ENCODE peak calls at places on chromosomes 16 and 17, in five cellular contexts. B, K, R, J and V are unnamed samples.

GRCh38 chr17:72253597-72253996 is 132.8 kb downstream of the SOX9 start:
- DNase-seq in B (no peak), K (no peak), R (no peak), J (no peak), V (no peak)

GRCh38 chr17:80677214-80677756 is 132.6 kb downstream of the RPTOR start:
- DNase-seq in B (no peak), K (no peak), R (no peak), J (no peak), V (no peak)

GRCh38 chr17:57124053-57124452 is 39.0 kb downstream of the AKAP1 start:
- DNase-seq in B (no peak), K (no peak), R (no peak), J (no peak), V (no peak)

GRCh38 chr16:30399435-30400186 is 4.4 kb downstream of the ZNF48 start:
- DNase-seq in B (no peak), K (no peak), R (no peak), J (no peak), V (no peak)

GRCh38 chr17:79610151-79610645 is 653 bp downstream of the RBFOX3 start:
- DNase-seq in B (no peak), K (no peak), R (no peak), J (no peak), V (no peak)

GRCh38 chr17:9383828-9384227 is 191.8 kb downstream of the STX8 start:
- DNase-seq in B (no peak), K (no peak), R (no peak), J (no peak), V (no peak)

GRCh38 chr16:4668313-4668960 is 24.9 kb upstream of the NUDT16L1 start:
- DNase-seq in B (no peak), K (no peak), R (no peak), J (no peak), V (no peak)

GRCh38 chr17:32755045-32755805 is 121.7 kb downstream of the MYO1D start:
- DNase-seq in B (no peak), K (peak; percentile 62), R (peak; percentile 34), J (peak; percentile 64), V (peak; percentile 85)

GRCh38 chr17:4520060-4520880 is 21.6 kb downstream of the SPNS2 start:
- DNase-seq in B (no peak), K (no peak), R (no peak), J (no peak), V (no peak)

GRCh38 chr16:70784692-70785317 is 16.2 kb downstream of the VAC14 start:
- DNase-seq in B (no peak), K (no peak), R (no peak), J (no peak), V (no peak)

GRCh38 chr17:37779554-37779953 is 34.7 kb upstream of the HNF1B start:
- DNase-seq in B (no peak), K (peak; percentile 84), R (peak; percentile 27), J (no peak), V (peak; percentile 74)

GRCh38 chr17:70447588-70447987 is 278.3 kb downstream of the KCNJ2 start:
- DNase-seq in B (no peak), K (no peak), R (no peak), J (no peak), V (no peak)

GRCh38 chr17:35747540-35748017 is 5.5 kb downstream of the GAS2L2 start:
- DNase-seq in B (peak; percentile 78), K (peak; percentile 73), R (peak; percentile 37), J (peak; percentile 67), V (peak; percentile 87)

GRCh38 chr16:66248096-66248495 is 118.4 kb upstream of the CDH5 start:
- DNase-seq in B (peak; percentile 87), K (no peak), R (peak; percentile 55), J (peak; percentile 61), V (peak; percentile 31)

GRCh38 chr17:58538801-58539410 is 24.5 kb upstream of the MTMR4 start:
- DNase-seq in B (no peak), K (no peak), R (no peak), J (no peak), V (peak; percentile 68)

GRCh38 chr17:47810200-47810821 is 11.3 kb downstream of the OSBPL7 start:
- DNase-seq in B (no peak), K (peak; percentile 87), R (peak; percentile 40), J (no peak), V (peak; percentile 92)

GRCh38 chr17:49694847-49695697 is 12.7 kb downstream of the SLC35B1 start:
- DNase-seq in B (peak; percentile 75), K (peak; percentile 16), R (no peak), J (peak; percentile 49), V (peak; percentile 39)

DNA sequence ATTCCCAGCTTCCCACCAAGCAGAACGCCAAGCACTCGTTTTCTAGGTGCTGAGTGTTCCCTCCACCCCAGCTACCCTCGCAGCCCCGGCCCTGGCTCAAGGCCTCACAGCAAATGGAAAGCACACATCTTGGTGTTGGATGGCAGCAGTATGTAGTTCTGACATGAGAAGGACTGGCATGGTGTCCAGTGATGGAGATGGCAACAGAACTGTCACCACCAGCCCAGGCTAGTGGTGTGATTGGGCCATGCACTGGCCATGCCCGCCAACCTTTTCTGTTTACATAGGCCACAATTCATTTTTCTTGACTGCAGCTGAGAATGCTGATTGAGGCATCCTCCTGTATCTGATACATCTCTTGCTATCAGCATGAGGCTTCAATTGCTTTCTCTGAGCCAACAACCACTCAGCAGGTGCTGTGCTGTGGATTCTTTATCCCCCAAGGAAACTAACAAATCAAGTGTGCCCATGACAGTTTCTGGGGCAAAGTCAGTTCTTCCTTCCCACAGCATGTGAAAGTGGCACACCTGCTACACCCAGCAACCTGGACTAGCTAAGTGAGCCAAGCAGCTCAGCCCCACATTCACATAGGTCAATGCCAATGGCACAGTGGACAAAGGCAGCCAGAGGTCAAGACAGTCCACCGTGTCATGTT is 3.8 kb downstream of the SLC12A4 start:
- DNase-seq in B (no peak), K (no peak), R (no peak), J (no peak), V (no peak)
- TF ChIP-seq CTCF in B (no peak), K (no peak), R (no peak), J (no peak), V (no peak)

DNA sequence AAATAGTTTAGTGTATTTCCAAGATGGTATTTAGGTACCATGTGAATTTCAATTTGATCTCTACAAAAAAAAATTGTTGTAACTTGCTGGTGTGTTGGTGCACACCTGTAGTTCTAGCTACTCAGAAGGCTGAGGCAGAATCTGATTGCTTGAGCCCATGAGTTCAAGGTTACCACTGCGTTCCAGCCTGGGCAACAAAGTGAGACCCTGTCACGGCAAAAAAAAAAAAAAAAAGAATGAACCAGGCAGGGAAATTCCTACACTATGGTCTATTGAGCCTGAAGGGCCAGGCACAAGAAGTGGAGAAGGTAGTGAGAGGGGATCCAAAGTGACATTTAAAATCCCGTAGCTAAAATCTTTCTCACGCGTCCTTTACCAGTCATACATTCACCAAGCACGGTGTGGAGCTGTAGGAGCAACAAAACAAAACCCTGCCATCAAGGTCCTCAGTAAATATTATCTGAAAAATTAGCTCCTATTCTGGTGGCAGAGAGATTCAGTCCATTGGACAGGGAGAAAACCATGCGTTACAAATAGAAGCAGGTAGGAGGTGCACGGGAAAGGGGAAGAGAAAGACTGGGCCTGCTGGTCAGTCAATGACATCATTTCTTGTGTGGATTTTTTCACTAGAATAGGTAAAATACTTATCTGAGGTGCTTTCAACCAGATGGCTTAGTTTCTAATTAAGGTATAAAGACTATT is 27.3 kb downstream of the TXNDC11 start:
- DNase-seq in B (no peak), K (no peak), R (no peak), J (no peak), V (no peak)
- TF ChIP-seq CTCF in B (no peak), K (no peak), R (no peak), J (no peak), V (no peak)

GRCh38 chr17:29583324-29584248 is 5.9 kb downstream of the GIT1 start:
- DNase-seq in B (peak; percentile 25), K (no peak), R (no peak), J (no peak), V (no peak)

GRCh38 chr17:29587591-29587990 is 1.9 kb downstream of the GIT1 start:
- DNase-seq in B (peak; percentile 16), K (no peak), R (no peak), J (no peak), V (no peak)

GRCh38 chr17:29584452-29585079 is 4.9 kb downstream of the GIT1 start:
- DNase-seq in B (no peak), K (no peak), R (no peak), J (no peak), V (no peak)

GRCh38 chr17:29586676-29587469 is 2.6 kb downstream of the GIT1 start:
- DNase-seq in B (no peak), K (no peak), R (no peak), J (no peak), V (no peak)

GRCh38 chr17:29585080-29585751 is 4.2 kb downstream of the GIT1 start:
- DNase-seq in B (peak; percentile 28), K (no peak), R (no peak), J (no peak), V (peak; percentile 37)
- TF ChIP-seq CTCF in B (no peak), K (peak; percentile 22), R (peak; percentile 46), J (peak; percentile 44), V (peak; percentile 35)

GRCh38 chr17:3035968-3036280 is 27.5 kb downstream of the OR1D5 start:
- DNase-seq in B (no peak), K (no peak), R (no peak), J (no peak), V (no peak)

GRCh38 chr17:3037259-3037658 is 26.1 kb downstream of the OR1D5 start:
- DNase-seq in B (no peak), K (no peak), R (no peak), J (no peak), V (no peak)

GRCh38 chr17:3035256-3035967 is 28.0 kb downstream of the OR1D5 start:
- DNase-seq in B (no peak), K (no peak), R (no peak), J (no peak), V (no peak)

GRCh38 chr17:3038941-3039340 is 24.5 kb downstream of the OR1D5 start:
- DNase-seq in B (no peak), K (no peak), R (no peak), J (no peak), V (no peak)

GRCh38 chr17:3036800-3037199 is 26.6 kb downstream of the OR1D5 start:
- DNase-seq in B (no peak), K (no peak), R (no peak), J (no peak), V (no peak)
- TF ChIP-seq CTCF in B (no peak), K (no peak), R (no peak), J (no peak), V (no peak)

GRCh38 chr17:50950002-50950877 is 84.1 kb upstream of the TOB1 start:
- DNase-seq in B (peak; percentile 84), K (peak; percentile 90), R (peak; percentile 61), J (peak; percentile 48), V (peak; percentile 95)
- TF ChIP-seq CTCF in B (peak; percentile 16), K (peak; percentile 62), R (peak; percentile 88), J (peak; percentile 54), V (peak; percentile 73)

GRCh38 chr17:19338031-19338990 is 24.2 kb downstream of the B9D1 start:
- DNase-seq in B (no peak), K (peak; percentile 22), R (no peak), J (no peak), V (peak; percentile 47)
- TF ChIP-seq CTCF in B (no peak), K (peak; percentile 52), R (peak; percentile 56), J (peak; percentile 41), V (peak; percentile 53)